ENCODE peak calls at places on chromosome 14, in five cellular contexts. L, X, I, K and Y are unnamed samples.

GRCh38 chr14:51561141-51561540 is 90.6 kb upstream of the FRMD6 start:
- DNase-seq in L (no peak), X (no peak), I (no peak), K (no peak), Y (no peak)

GRCh38 chr14:101503431-101504095 is 57.7 kb upstream of the DIO3 start:
- DNase-seq in L (no peak), X (no peak), I (no peak), K (no peak), Y (no peak)

GRCh38 chr14:72714094-72714493 is 179.8 kb downstream of the DPF3 start:
- DNase-seq in L (no peak), X (no peak), I (peak; percentile 52), K (peak; percentile 71), Y (peak; percentile 72)

GRCh38 chr14:65334765-65335411 is 77.6 kb upstream of the FUT8 start:
- DNase-seq in L (no peak), X (no peak), I (no peak), K (no peak), Y (no peak)

GRCh38 chr14:61934385-61934784 is 172.2 kb downstream of the SNAPC1 start:
- DNase-seq in L (peak; percentile 99), X (no peak), I (no peak), K (no peak), Y (no peak)

GRCh38 chr14:90755661-90756304 is 60.4 kb downstream of the TTC7B start:
- DNase-seq in L (peak; percentile 53), X (no peak), I (no peak), K (no peak), Y (no peak)

GRCh38 chr14:104395941-104396681 is 183.5 kb upstream of the C14orf180 start:
- DNase-seq in L (no peak), X (no peak), I (no peak), K (peak; percentile 14), Y (no peak)

GRCh38 chr14:34461334-34462131 is 507 bp downstream of the SPTSSA start:
- DNase-seq in L (peak; percentile 35), X (peak; percentile 56), I (no peak), K (peak; percentile 37), Y (no peak)

GRCh38 chr14:23632461-23633159 is 3.6 kb upstream of the DHRS2 start:
- DNase-seq in L (no peak), X (no peak), I (peak; percentile 3), K (no peak), Y (no peak)

GRCh38 chr14:56514663-56515371 is 64.8 kb upstream of the TMEM260 start:
- DNase-seq in L (peak; percentile 50), X (no peak), I (no peak), K (no peak), Y (no peak)

GRCh38 chr14:68975667-68976066 is 3.4 kb downstream of the ACTN1 start:
- DNase-seq in L (peak; percentile 54), X (no peak), I (no peak), K (no peak), Y (no peak)

GRCh38 chr14:100401031-100401692 is 78.0 kb downstream of the SLC25A47 start:
- DNase-seq in L (no peak), X (no peak), I (no peak), K (no peak), Y (no peak)

GRCh38 chr14:22798528-22798927 is 16.7 kb downstream of the SLC7A7 start:
- DNase-seq in L (no peak), X (no peak), I (no peak), K (no peak), Y (no peak)

GRCh38 chr14:91980157-91980556 is 32.7 kb upstream of the FBLN5 start:
- DNase-seq in L (peak; percentile 96), X (no peak), I (peak; percentile 43), K (no peak), Y (peak; percentile 30)

GRCh38 chr14:100644383-100644782 is 57.2 kb upstream of the BEGAIN start:
- DNase-seq in L (no peak), X (no peak), I (no peak), K (peak; percentile 22), Y (no peak)